ENCODE peak calls at places on chromosomes 7 and 10, in five cellular contexts. F is IMR-90, L is aorta, B is ovary, R is mucosa of descending colon. G is an unnamed sample.

GRCh38 chr7:35386816-35387429 is 133.0 kb upstream of the TBX20 start:
- DNase-seq in B (no peak), R (no peak), L (no peak), F (no peak), G (no peak)

GRCh38 chr10:5692476-5693358 is 8.1 kb downstream of the TASOR2 start:
- DNase-seq in R (peak; percentile 75), F (peak; percentile 19), L (peak; percentile 83), B (peak; percentile 54), G (peak; percentile 83)

GRCh38 chr7:17965600-17965999 is 25.3 kb upstream of the SNX13 start:
- DNase-seq in R (no peak), L (no peak), F (peak; percentile 71), B (no peak), G (no peak)

GRCh38 chr10:21661087-21661486 is 127.1 kb downstream of the MLLT10 start:
- DNase-seq in B (no peak), F (no peak), L (no peak), R (no peak), G (no peak)

GRCh38 chr10:124566981-124567835 is 105.6 kb downstream of the LHPP start:
- DNase-seq in L (peak; percentile 59), R (no peak), F (no peak), B (no peak), G (no peak)

GRCh38 chr10:71697938-71698709 is 21.5 kb downstream of the C10orf105 start:
- DNase-seq in L (no peak), F (no peak), R (no peak), B (no peak), G (no peak)

GRCh38 chr7:141243368-141243767 is 169.5 kb downstream of the TMEM178B start:
- DNase-seq in B (no peak), F (no peak), L (no peak), R (no peak), G (no peak)

GRCh38 chr7:149780056-149780455 is 6.7 kb upstream of the ZNF467 start:
- DNase-seq in L (no peak), R (peak; percentile 31), B (no peak), F (no peak), G (no peak)

GRCh38 chr7:128963327-128963757 is 25.6 kb downstream of the IRF5 start:
- DNase-seq in B (no peak), L (no peak), R (no peak), F (peak; percentile 37), G (no peak)

GRCh38 chr7:151351027-151351426 is 9.4 kb downstream of the NUB1 start:
- DNase-seq in B (no peak), F (no peak), R (no peak), L (no peak), G (peak; percentile 54)

GRCh38 chr10:123354521-123354920 is 200.3 kb downstream of the BUB3 start:
- DNase-seq in B (no peak), R (no peak), F (no peak), L (no peak), G (no peak)

GRCh38 chr10:34280599-34281374 is 534.3 kb downstream of the PARD3 start:
- DNase-seq in F (peak; percentile 98), R (no peak), L (peak; percentile 74), B (peak; percentile 52), G (peak; percentile 56)

GRCh38 chr7:24255139-24255538 is 28.9 kb upstream of the NPY start:
- DNase-seq in R (no peak), F (no peak), L (no peak), B (no peak), G (no peak)

GRCh38 chr7:130292682-130293257 is at the start of gene CPA4:
- DNase-seq in L (peak; percentile 82), R (no peak), B (no peak), F (peak; percentile 99), G (peak; percentile 30)

DNA sequence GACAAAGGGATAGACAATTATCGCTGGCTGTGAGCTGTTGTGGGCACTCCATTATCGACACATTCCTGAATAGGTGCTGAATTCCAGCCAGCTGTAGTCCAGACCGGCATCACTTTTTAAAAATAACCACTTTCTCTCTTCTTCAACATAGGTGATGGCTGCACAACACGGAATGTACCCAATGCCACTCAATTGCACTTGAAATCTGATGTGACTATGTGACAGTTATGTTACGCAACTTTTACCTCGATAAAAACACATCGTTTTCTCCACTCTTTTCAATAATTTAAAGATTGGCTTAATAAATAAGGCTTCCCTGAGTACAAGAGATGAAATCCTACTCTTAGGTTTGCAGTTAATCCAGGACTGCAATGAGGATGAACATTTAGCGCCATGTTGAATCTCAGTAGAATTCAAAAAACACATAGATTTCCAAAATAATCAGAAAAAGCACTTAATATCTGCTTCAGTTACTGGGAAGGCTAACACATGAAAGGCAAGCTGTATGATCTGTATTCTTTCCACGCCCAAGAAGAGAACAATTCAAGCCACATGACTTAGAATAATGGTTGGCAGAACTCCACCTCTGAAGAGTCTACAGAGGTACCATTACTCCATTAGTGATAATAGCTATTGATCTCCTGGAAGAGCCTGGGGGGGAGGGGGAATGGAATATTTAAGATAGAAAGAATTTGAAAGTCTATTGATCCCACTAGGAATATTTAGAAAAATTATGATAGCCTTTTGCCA is 3.6 kb downstream of the YWHAG start:
- DNase-seq in L (no peak), R (no peak), F (no peak), B (no peak), G (peak; percentile 65)
- H3K4me1 ChIP-seq in L (no peaks in the 10 kb centered on the region), R (peaks cover 12% of the 10 kb centered on the region), F (peaks cover 16% of the 10 kb centered on the region), B (peaks cover 12% of the 10 kb centered on the region), G (peaks cover 7% of the 10 kb centered on the region)

GRCh38 chr7:113120647-113121046 is 2.3 kb upstream of the SMIM30 start:
- DNase-seq in L (no peak), R (no peak), F (no peak), B (no peak), G (no peak)
- H3K4me1 ChIP-seq in L (no peaks in the 10 kb centered on the region), R (no peaks in the 10 kb centered on the region), F (no peaks in the 10 kb centered on the region), B (no peaks in the 10 kb centered on the region), G (no peaks in the 10 kb centered on the region)

GRCh38 chr7:1542841-1543747 is 12.6 kb downstream of the MAFK start:
- DNase-seq in F (no peak), L (no peak), R (no peak), B (no peak), G (no peak)
- H3K4me1 ChIP-seq in F (peaks cover 7% of the 10 kb centered on the region), L (no peaks in the 10 kb centered on the region), R (peaks cover 2% of the 10 kb centered on the region), B (no peaks in the 10 kb centered on the region), G (no peaks in the 10 kb centered on the region)

GRCh38 chr10:44008917-44009620 is 360.4 kb upstream of the ZNF32 start:
- DNase-seq in L (no peak), B (no peak), R (no peak), F (no peak), G (no peak)

GRCh38 chr10:44008270-44008916 is 359.7 kb upstream of the ZNF32 start:
- DNase-seq in R (no peak), B (no peak), F (peak; percentile 59), L (peak; percentile 75), G (peak; percentile 72)

GRCh38 chr10:44004913-44005787 is 356.5 kb upstream of the ZNF32 start:
- DNase-seq in F (no peak), L (peak; percentile 66), R (no peak), B (no peak), G (no peak)

GRCh38 chr10:44006826-44007225 is 358.1 kb upstream of the ZNF32 start:
- DNase-seq in R (no peak), L (no peak), F (peak; percentile 5), B (no peak), G (no peak)

DNA sequence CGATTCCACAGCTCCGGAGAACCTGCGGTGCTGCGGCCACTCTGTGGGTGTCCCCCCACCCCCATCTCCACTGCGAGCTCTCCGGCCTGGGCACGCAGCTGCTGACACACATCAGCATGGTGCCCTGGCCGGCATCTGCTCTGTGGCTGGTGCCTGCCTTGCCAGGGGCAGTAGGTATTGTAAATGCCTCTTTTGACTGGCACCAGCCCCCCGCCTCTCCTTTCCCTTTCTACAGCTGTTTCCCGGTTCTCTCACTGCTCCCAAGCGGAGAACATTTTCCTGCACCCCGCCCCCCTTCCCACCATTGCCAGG is 357.1 kb upstream of the ZNF32 start:
- DNase-seq in L (peak; percentile 73), F (no peak), B (no peak), R (no peak), G (no peak)
- H3K4me1 ChIP-seq in L (peaks cover 3% of the 10 kb centered on the region), F (no peaks in the 10 kb centered on the region), B (peaks cover 6% of the 10 kb centered on the region), R (no peaks in the 10 kb centered on the region), G (no peaks in the 10 kb centered on the region)

DNA sequence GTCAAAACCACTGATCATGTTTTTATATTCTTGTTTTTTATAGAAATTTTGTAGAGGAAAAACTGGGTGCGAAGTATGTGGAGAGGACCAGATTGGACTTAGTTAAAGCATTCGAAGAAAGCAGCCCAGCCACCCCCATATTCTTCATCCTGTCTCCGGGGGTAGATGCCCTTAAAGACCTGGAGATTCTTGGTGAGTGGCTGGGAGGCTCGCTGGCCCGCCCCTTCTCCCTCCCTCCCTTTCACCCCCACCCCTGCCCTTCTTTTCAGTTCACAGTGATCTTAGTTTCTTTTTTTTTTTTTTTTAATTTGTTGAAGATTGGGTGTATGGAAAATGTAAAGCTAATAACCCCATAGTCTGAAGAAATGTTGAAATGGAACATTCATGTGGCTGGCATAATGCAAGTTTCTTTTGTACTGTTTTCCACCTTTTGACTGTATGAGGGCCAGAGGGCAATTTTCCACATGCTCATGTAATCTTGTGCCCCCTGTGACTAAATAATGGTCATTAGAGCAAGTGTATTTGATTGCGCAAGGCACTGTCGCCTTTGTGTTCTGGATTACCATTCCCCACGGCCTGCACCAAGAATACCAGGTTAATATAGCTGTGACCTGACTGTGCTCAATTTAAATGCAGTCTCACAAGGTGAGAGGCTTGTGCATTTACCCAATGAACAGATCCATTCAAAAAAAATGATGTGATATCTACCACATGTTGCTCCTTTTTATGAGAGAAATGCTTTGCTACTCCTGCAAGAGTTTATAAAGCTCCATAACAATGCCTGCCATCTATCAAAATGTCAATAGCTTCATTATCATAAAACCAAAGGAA is 77.7 kb downstream of the CDCA7L start:
- DNase-seq in B (no peak), L (no peak), F (no peak), R (no peak), G (no peak)
- H3K4me1 ChIP-seq in B (no peaks in the 10 kb centered on the region), L (no peaks in the 10 kb centered on the region), F (no peaks in the 10 kb centered on the region), R (no peaks in the 10 kb centered on the region), G (peaks cover 5% of the 10 kb centered on the region)